ENCODE peak calls at places on chromosomes 4 and X, in ten cellular contexts. Z is tibial nerve; I is choroid plexus epithelial cell; S is astrocyte of the cerebellum; E is left ventricle myocardium inferior; U is mammary epithelial cell; X is CD8-positive, alpha-beta T cell; D is heart right ventricle; V is right lobe of liver; Q is fibroblast of lung. W is an unnamed sample.
A peak's percentile ranks its signal among the peaks of the same experiment; 100 is the strongest.

GRCh38 chr4:124874172-124874450 is 161.6 kb upstream of the ANKRD50 start:
- DNase-seq in Q (no peak), X (no peak), V (no peak), I (no peak), S (no peak), Z (no peak), D (no peak), E (no peak), U (no peak), W (no peak)

GRCh38 chr4:114021445-114021844 is 42.0 kb upstream of the ARSJ start:
- DNase-seq in Z (no peak), S (no peak), Q (no peak), D (no peak), V (no peak), E (no peak), U (no peak), I (no peak), X (no peak), W (peak; percentile 31)

GRCh38 chrX:98448524-98448923 is 1564.8 kb downstream of the RPA4 start:
- DNase-seq in D (no peak), U (no peak), Z (no peak), S (no peak), X (no peak), Q (no peak), V (no peak), I (no peak), E (no peak), W (no peak)

GRCh38 chr4:30717208-30718020 is 2.8 kb upstream of the PCDH7 start:
- DNase-seq in I (peak; percentile 70), U (peak; percentile 69), Q (peak; percentile 78), V (peak; percentile 50), D (peak; percentile 36), X (no peak), Z (no peak), S (no peak), E (peak; percentile 19), W (peak; percentile 26)

GRCh38 chrX:30713061-30713525 is 59.9 kb downstream of the GK start:
- DNase-seq in Q (peak; percentile 81), U (peak; percentile 32), E (peak; percentile 18), Z (peak; percentile 12), S (peak; percentile 26), V (peak; percentile 45), I (peak; percentile 78), X (no peak), D (no peak), W (peak; percentile 78)

GRCh38 chrX:30659421-30659820 is 6.2 kb downstream of the GK start:
- DNase-seq in V (no peak), Q (peak; percentile 95), U (peak; percentile 82), E (no peak), S (peak; percentile 6), Z (no peak), D (no peak), I (peak; percentile 93), X (no peak), W (no peak)

GRCh38 chr4:103076777-103077347 is 301 bp upstream of the SLC9B2 start:
- DNase-seq in U (peak; percentile 9), E (no peak), Z (no peak), V (no peak), X (no peak), Q (no peak), D (no peak), I (no peak), S (no peak), W (peak; percentile 30)

GRCh38 chr4:4780634-4781287 is 78.7 kb upstream of the MSX1 start:
- DNase-seq in Q (peak; percentile 66), U (peak; percentile 43), Z (no peak), I (peak; percentile 79), V (no peak), D (no peak), X (no peak), E (no peak), S (no peak), W (no peak)

GRCh38 chrX:150202641-150203248 is 160.4 kb upstream of the MAMLD1 start:
- DNase-seq in D (no peak), V (no peak), S (no peak), U (peak; percentile 16), E (no peak), X (no peak), Q (peak; percentile 81), I (peak; percentile 84), Z (no peak), W (no peak)

GRCh38 chr4:30835044-30835443 is 114.9 kb downstream of the PCDH7 start:
- DNase-seq in S (no peak), Q (no peak), I (no peak), E (no peak), D (no peak), X (no peak), U (no peak), V (no peak), Z (no peak), W (no peak)

GRCh38 chrX:54180403-54180802 is 2.7 kb downstream of the FAM120C start:
- DNase-seq in I (peak; percentile 44), Z (no peak), U (no peak), D (no peak), X (no peak), Q (no peak), S (no peak), V (no peak), E (no peak), W (no peak)

GRCh38 chr4:74433541-74434172 is 11.3 kb upstream of the AREG start:
- DNase-seq in I (peak; percentile 35), U (no peak), D (no peak), E (no peak), Q (no peak), V (no peak), S (no peak), X (no peak), Z (no peak), W (peak; percentile 7)

GRCh38 chrX:48468693-48469691 is 1.1 kb downstream of the SLC38A5 start:
- DNase-seq in V (no peak), D (no peak), E (no peak), Z (no peak), I (no peak), Q (peak; percentile 26), U (no peak), S (no peak), X (peak; percentile 63), W (peak; percentile 56)

GRCh38 chrX:48467331-48467761 is 2.7 kb downstream of the SLC38A5 start:
- DNase-seq in X (no peak), Q (peak; percentile 70), V (no peak), S (no peak), Z (no peak), D (no peak), I (no peak), E (no peak), U (no peak), W (no peak)

GRCh38 chrX:48468247-48468671 is 1.8 kb downstream of the SLC38A5 start:
- DNase-seq in V (no peak), Z (no peak), U (no peak), X (no peak), E (no peak), S (no peak), Q (no peak), I (no peak), D (no peak), W (peak; percentile 69)

GRCh38 chrX:48465336-48465933 is 4.6 kb downstream of the SLC38A5 start:
- DNase-seq in Q (peak; percentile 91), D (no peak), V (no peak), U (peak; percentile 67), E (no peak), Z (no peak), S (peak; percentile 68), X (no peak), I (peak; percentile 86), W (no peak)

GRCh38 chrX:48466696-48467095 is 3.4 kb downstream of the SLC38A5 start:
- DNase-seq in S (no peak), U (no peak), I (no peak), Z (no peak), V (no peak), D (no peak), E (no peak), X (no peak), Q (no peak), W (peak; percentile 32)
- TF ChIP-seq CTCF in S (peak; percentile 14), U (no peak), I (peak; percentile 32), Z (no peak), V (no peak), D (no peak), E (no peak), X (no peak), Q (peak; percentile 16), W (peak; percentile 38)

DNA sequence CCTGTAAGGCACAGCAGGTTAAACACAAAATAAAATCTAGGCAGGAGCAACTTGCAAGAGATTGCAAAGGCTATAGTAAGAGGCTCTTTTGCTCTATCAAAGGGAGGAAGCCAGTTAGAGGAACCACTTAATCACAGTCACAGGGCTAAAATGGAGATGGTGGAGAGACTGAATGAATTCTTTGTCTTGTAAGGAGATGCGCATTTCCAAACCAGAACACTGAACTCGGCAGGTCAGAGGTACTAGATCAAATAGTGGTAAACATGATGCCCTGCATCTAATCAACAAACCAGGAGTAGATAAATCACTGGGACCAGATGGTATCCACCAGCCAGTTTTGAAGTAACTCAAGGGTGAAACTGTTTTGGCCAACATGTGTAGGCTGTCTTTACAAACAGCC is 55.8 kb downstream of the GPC4 start:
- DNase-seq in Z (no peak), Q (no peak), U (no peak), X (no peak), V (no peak), D (no peak), S (no peak), E (no peak), I (no peak), W (no peak)
- H3K4me3 ChIP-seq in Z (no peak overlapping the region), Q (no peak overlapping the region), U (no peak overlapping the region), X (no peak overlapping the region), V (no peak overlapping the region), D (no peak overlapping the region), S (no peak overlapping the region), E (no peak overlapping the region), I (no peak overlapping the region), W (no peak overlapping the region)

DNA sequence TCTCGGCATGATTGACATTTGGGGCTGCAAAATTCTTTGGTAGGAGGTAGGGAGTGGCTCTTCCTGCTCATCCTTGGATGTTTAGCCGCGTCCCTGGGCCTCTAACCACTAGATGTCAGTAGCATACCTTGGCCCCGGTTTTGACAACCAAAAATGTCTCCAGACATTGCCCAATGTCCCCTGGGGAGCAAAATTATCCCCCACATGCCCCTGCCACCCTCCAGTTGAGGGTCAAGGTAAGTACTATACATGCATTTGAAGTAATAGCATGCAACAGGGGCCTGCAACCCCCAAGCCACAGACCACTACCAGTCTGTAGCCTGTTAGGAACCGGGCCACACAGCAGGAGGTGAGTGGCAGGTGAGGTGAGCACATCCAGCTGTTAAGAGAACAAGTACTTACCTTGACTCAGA is 17.6 kb upstream of the KIAA1210 start:
- DNase-seq in U (peak; percentile 4), Z (no peak), X (no peak), D (no peak), V (peak; percentile 49), S (no peak), E (no peak), Q (peak; percentile 2), I (peak; percentile 26), W (peak; percentile 8)
- TF ChIP-seq CTCF in U (peak; percentile 66), Z (no peak), X (no peak), D (peak; percentile 56), V (peak; percentile 65), S (peak; percentile 56), E (peak; percentile 54), Q (peak; percentile 48), I (peak; percentile 62), W (peak; percentile 30)

GRCh38 chr4:55634417-55635128 is 1.5 kb downstream of the NMU start:
- DNase-seq in U (no peak), D (no peak), V (no peak), X (no peak), E (no peak), S (no peak), I (no peak), Z (no peak), Q (no peak), W (no peak)
- H3K4me3 ChIP-seq in U (no peak overlapping the region), D (no peak overlapping the region), V (no peak overlapping the region), X (no peak overlapping the region), E (no peak overlapping the region), S (no peak overlapping the region), I (no peak overlapping the region), Z (no peak overlapping the region), Q (no peak overlapping the region), W (no peak overlapping the region)

GRCh38 chr4:52665592-52665991 is 6.5 kb upstream of the USP46 start:
- DNase-seq in U (no peak), Q (no peak), V (no peak), X (no peak), S (no peak), D (no peak), I (peak; percentile 42), E (no peak), Z (no peak), W (peak; percentile 63)
- TF ChIP-seq CTCF in U (peak; percentile 51), Q (peak; percentile 15), V (peak; percentile 34), X (no peak), S (peak; percentile 27), D (peak; percentile 44), I (peak; percentile 54), E (peak; percentile 49), Z (no peak), W (peak; percentile 32)

W was measured in GM12865.